ENCODE peak calls at places on chromosome 22, in six cellular contexts. T, P, U, K, L and J are unnamed samples.

GRCh38 chr22:17943533-17944204 is 80.7 kb downstream of the MICAL3 start:
- DNase-seq in T (no peak), P (no peak), U (no peak), K (no peak), L (no peak), J (no peak)

GRCh38 chr22:34804588-34804987 is 261.4 kb upstream of the ISX start:
- DNase-seq in T (no peak), P (no peak), U (no peak), K (no peak), L (no peak), J (no peak)

GRCh38 chr22:48710410-48710809 is 1117.3 kb downstream of the BRD1 start:
- DNase-seq in T (no peak), P (no peak), U (no peak), K (no peak), L (no peak), J (no peak)

GRCh38 chr22:20975541-20976290 is 6.4 kb upstream of the LZTR1 start:
- DNase-seq in T (no peak), P (no peak), U (no peak), K (no peak), L (no peak), J (no peak)

GRCh38 chr22:46941958-46942815 is 179.7 kb downstream of the TBC1D22A start:
- DNase-seq in T (no peak), P (no peak), U (no peak), K (no peak), L (no peak), J (no peak)

GRCh38 chr22:26756675-26757293 is 99.4 kb downstream of the MIAT start:
- DNase-seq in T (peak), P (peak), U (no peak), K (peak), L (peak), J (peak)

GRCh38 chr22:46247443-46247975 is 2.6 kb downstream of the CDPF1 start:
- DNase-seq in T (no peak), P (no peak), U (no peak), K (no peak), L (no peak), J (no peak)

GRCh38 chr22:38180841-38181452 is 683 bp downstream of the PLA2G6 start:
- DNase-seq in T (no peak), P (peak), U (no peak), K (peak), L (peak), J (no peak)

GRCh38 chr22:46001426-46002106 is 24.6 kb upstream of the WNT7B start:
- DNase-seq in T (no peak), P (no peak), U (no peak), K (no peak), L (no peak), J (no peak)

GRCh38 chr22:42970029-42970428 is 44.9 kb downstream of the PACSIN2 start:
- DNase-seq in T (no peak), P (no peak), U (no peak), K (no peak), L (no peak), J (no peak)

GRCh38 chr22:38258895-38259294 is 13.9 kb downstream of the TMEM184B start:
- DNase-seq in T (no peak), P (peak), U (no peak), K (no peak), L (peak), J (no peak)

GRCh38 chr22:45329536-45329936 is 19.8 kb downstream of the FAM118A start:
- DNase-seq in T (no peak), P (no peak), U (no peak), K (no peak), L (peak), J (no peak)

GRCh38 chr22:29621761-29622526 is 18.5 kb downstream of the NF2 start:
- DNase-seq in T (peak), P (no peak), U (peak), K (no peak), L (no peak), J (no peak)

GRCh38 chr22:48417143-48418070 is 1410.3 kb downstream of the BRD1 start:
- DNase-seq in T (no peak), P (no peak), U (no peak), K (no peak), L (no peak), J (peak)

GRCh38 chr22:45859231-45860161 is 117.5 kb downstream of the WNT7B start:
- DNase-seq in T (no peak), P (no peak), U (peak), K (no peak), L (peak), J (peak)

GRCh38 chr22:37242395-37242918 is 1.6 kb downstream of the RAC2 start:
- DNase-seq in T (no peak), P (no peak), U (no peak), K (peak), L (peak), J (no peak)

GRCh38 chr22:48740086-48740730 is 1087.5 kb downstream of the BRD1 start:
- DNase-seq in T (no peak), P (no peak), U (no peak), K (no peak), L (no peak), J (peak)

GRCh38 chr22:48579035-48579914 is 1248.4 kb downstream of the BRD1 start:
- DNase-seq in T (no peak), P (no peak), U (no peak), K (no peak), L (no peak), J (peak)

GRCh38 chr22:45688606-45689080 is 17.0 kb downstream of the ATXN10 start:
- DNase-seq in T (peak), P (no peak), U (peak), K (no peak), L (peak), J (no peak)

GRCh38 chr22:29314537-29315285 is 786 bp downstream of the RASL10A start:
- DNase-seq in T (no peak), P (no peak), U (no peak), K (peak), L (no peak), J (no peak)

GRCh38 chr22:48799227-48799970 is 1028.3 kb downstream of the BRD1 start:
- DNase-seq in T (no peak), P (no peak), U (no peak), K (no peak), L (no peak), J (no peak)

GRCh38 chr22:20107471-20107901 is 8.4 kb upstream of the RANBP1 start:
- DNase-seq in T (no peak), P (no peak), U (no peak), K (no peak), L (no peak), J (peak)

GRCh38 chr22:37338539-37339246 is 56.4 kb downstream of the CYTH4 start:
- DNase-seq in T (no peak), P (no peak), U (no peak), K (no peak), L (no peak), J (no peak)

GRCh38 chr22:32340437-32340836 is 17.2 kb upstream of the RFPL3 start:
- DNase-seq in T (no peak), P (no peak), U (no peak), K (no peak), L (no peak), J (no peak)

GRCh38 chr22:37023743-37024338 is 4.3 kb downstream of the MPST start:
- DNase-seq in T (no peak), P (no peak), U (no peak), K (peak), L (no peak), J (no peak)

GRCh38 chr22:20418211-20418788 is 19.3 kb downstream of the SCARF2 start:
- DNase-seq in T (peak), P (peak), U (peak), K (peak), L (peak), J (peak)

GRCh38 chr22:29883045-29883830 is at the start of gene MTMR3:
- DNase-seq in T (peak), P (peak), U (peak), K (peak), L (peak), J (peak)

GRCh38 chr22:25081409-25081824 is 118.2 kb upstream of the CRYBB3 start:
- DNase-seq in T (peak), P (no peak), U (peak), K (peak), L (no peak), J (no peak)

GRCh38 chr22:49011379-49011768 is 816.3 kb downstream of the BRD1 start:
- DNase-seq in T (no peak), P (no peak), U (no peak), K (no peak), L (no peak), J (peak)

GRCh38 chr22:44582016-44582415 is 84.0 kb upstream of the RTL6 start:
- DNase-seq in T (no peak), P (no peak), U (no peak), K (no peak), L (no peak), J (peak)

GRCh38 chr22:21937821-21938070 is 14.9 kb downstream of the PPM1F start:
- DNase-seq in T (no peak), P (no peak), U (no peak), K (no peak), L (no peak), J (no peak)

GRCh38 chr22:31103111-31103510 is 4.3 kb downstream of the SELENOM start:
- DNase-seq in T (no peak), P (no peak), U (no peak), K (no peak), L (no peak), J (no peak)
- TF ChIP-seq POLR2A in T (no peak), P (no peak), U (no peak), K (no peak), L (no peak), J (no peak)

GRCh38 chr22:27913162-27913741 is 5.8 kb downstream of the PITPNB start:
- DNase-seq in T (no peak), P (no peak), U (no peak), K (no peak), L (no peak), J (no peak)
- H3K4me3 ChIP-seq in T (no peak), P (no peak), U (no peak), K (no peak), L (no peak), J (no peak)

GRCh38 chr22:39833610-39834009 is 60.0 kb downstream of the ENTHD1 start:
- DNase-seq in T (no peak), P (no peak), U (no peak), K (no peak), L (no peak), J (no peak)

GRCh38 chr22:39832627-39833074 is 60.9 kb downstream of the ENTHD1 start:
- DNase-seq in T (no peak), P (no peak), U (no peak), K (no peak), L (no peak), J (no peak)
- TF ChIP-seq POLR2A in T (no peak), P (no peak), U (no peak), K (no peak), L (no peak), J (no peak)

GRCh38 chr22:50292643-50293440 is 14.6 kb downstream of the PLXNB2 start:
- DNase-seq in T (no peak), P (no peak), U (no peak), K (no peak), L (no peak), J (no peak)
- H3K4me3 ChIP-seq in T (peak), P (peak), U (peak), K (peak), L (no peak), J (no peak)